ENCODE peak calls at places on chromosomes 16 and 17, in eight cellular contexts. Z is AG09319; R is activated T-cell treated with anti-CD3 and anti-CD28 coated beads, Interleukin-2, amount 50 U/mL, for 4 hours; A is Calu3; I is activated T-helper 1 cell treated with anti-CD3 and anti-CD28 coated beads, Interleukin-2, amount 50 U/mL, for 16 hours; O is MCF 10A; F is myocyte; W is HFFc6. V is an unnamed sample.

GRCh38 chr17:40541873-40542561 is 23.3 kb downstream of the CCR7 start:
- DNase-seq in A (no peak), I (no peak), F (no peak), R (no peak), W (no peak), O (no peak), Z (no peak), V (no peak)

GRCh38 chr17:5619088-5619740 is 34.9 kb upstream of the NLRP1 start:
- DNase-seq in A (no peak), I (no peak), O (no peak), Z (no peak), F (no peak), R (no peak), W (no peak), V (no peak)

GRCh38 chr16:78952630-78953029 is 647.9 kb downstream of the MAF start:
- DNase-seq in Z (no peak), W (no peak), A (no peak), F (no peak), O (no peak), R (no peak), I (no peak), V (no peak)

GRCh38 chr16:17380613-17381012 is 90.1 kb downstream of the XYLT1 start:
- DNase-seq in R (no peak), I (no peak), F (no peak), A (no peak), Z (no peak), O (no peak), W (peak), V (no peak)

GRCh38 chr17:60827920-60828319 is 150.3 kb downstream of the BCAS3 start:
- DNase-seq in O (no peak), R (no peak), Z (peak), W (no peak), F (no peak), I (no peak), A (no peak), V (no peak)

GRCh38 chr17:30554839-30555751 is 77.9 kb downstream of the GOSR1 start:
- DNase-seq in W (peak), A (peak), O (peak), R (no peak), F (peak), Z (no peak), I (no peak), V (no peak)

GRCh38 chr16:67013823-67014640 is 14.9 kb upstream of the CBFB start:
- DNase-seq in R (peak), W (peak), Z (no peak), I (peak), O (peak), A (peak), F (peak), V (peak)

GRCh38 chr17:75152971-75153853 is 1.1 kb downstream of the JPT1 start:
- DNase-seq in O (peak), A (peak), Z (no peak), F (no peak), R (no peak), I (no peak), W (peak), V (no peak)

GRCh38 chr17:64575431-64575830 is 68.7 kb downstream of the CEP95 start:
- DNase-seq in A (no peak), I (no peak), Z (no peak), F (no peak), W (no peak), R (no peak), O (no peak), V (no peak)

GRCh38 chr17:73358668-73359067 is 46.9 kb upstream of the CDC42EP4 start:
- DNase-seq in I (no peak), O (no peak), Z (no peak), W (no peak), A (no peak), F (no peak), R (no peak), V (no peak)

GRCh38 chr16:21264226-21265036 is 13.7 kb downstream of the CRYM start:
- DNase-seq in Z (no peak), A (no peak), R (no peak), W (no peak), O (no peak), F (no peak), I (no peak), V (no peak)

GRCh38 chr17:82006468-82007227 is 16.0 kb downstream of the CENPX start:
- DNase-seq in W (peak), R (no peak), A (no peak), I (no peak), F (no peak), O (peak), Z (no peak), V (no peak)

GRCh38 chr17:75826561-75827290 is 17.5 kb downstream of the UNC13D start:
- DNase-seq in A (no peak), Z (no peak), I (no peak), R (no peak), O (no peak), F (no peak), W (no peak), V (no peak)

GRCh38 chr17:12282056-12282455 is 261.4 kb downstream of the MAP2K4 start:
- DNase-seq in W (peak), R (no peak), O (no peak), Z (peak), I (no peak), F (no peak), A (no peak), V (no peak)

GRCh38 chr16:57628008-57628781 is at the start of gene ADGRG1:
- DNase-seq in A (peak), O (peak), Z (peak), W (peak), R (peak), F (peak), I (peak), V (no peak)

GRCh38 chr17:76544123-76544915 is 4.5 kb downstream of the PRCD start:
- DNase-seq in I (no peak), A (no peak), W (no peak), R (no peak), O (no peak), F (no peak), Z (no peak), V (no peak)

GRCh38 chr17:20156196-20157077 is 147.3 kb downstream of the SPECC1 start:
- DNase-seq in W (no peak), R (peak), I (peak), O (peak), F (peak), Z (no peak), A (peak), V (peak)

GRCh38 chr17:76697702-76698465 is 12.9 kb downstream of the MXRA7 start:
- DNase-seq in O (no peak), F (peak), R (no peak), I (no peak), A (no peak), W (no peak), Z (no peak), V (no peak)

GRCh38 chr16:62077998-62078397 is 41.8 kb upstream of the CDH8 start:
- DNase-seq in O (peak), I (no peak), F (peak), W (no peak), R (no peak), A (no peak), Z (no peak), V (no peak)

GRCh38 chr16:29729116-29729521 is 16.7 kb downstream of the C16orf54 start:
- DNase-seq in Z (no peak), O (peak), R (no peak), W (peak), A (peak), F (peak), I (no peak), V (no peak)

GRCh38 chr16:49910761-49911160 is 54.8 kb upstream of the ZNF423 start:
- DNase-seq in I (no peak), R (no peak), F (no peak), W (no peak), O (no peak), Z (no peak), A (no peak), V (no peak)

V was measured in CD4-positive, alpha-beta T cell.